ENCODE peak calls at places on chromosomes 6 and 20, in six cellular contexts. One of them, this sample, is unnamed.

GRCh38 chr20:61589055-61589385 is 337.0 kb downstream of the CDH4 start:
- DNase-seq in skeletal muscle cell: peak
- DNase-seq in GOT3: no peak
- DNase-seq in WERI-Rb-1: no peak
- DNase-seq in substantia nigra: no peak
- DNase-seq in activated T-cell treated with anti-CD3 and anti-CD28 coated beads for 48 hours: no peak
- DNase-seq in this sample: no peak

GRCh38 chr6:2725999-2726567 is 24.6 kb downstream of the MYLK4 start:
- DNase-seq in substantia nigra: no peak
- DNase-seq in GOT3: no peak
- DNase-seq in activated T-cell treated with anti-CD3 and anti-CD28 coated beads for 48 hours: no peak
- DNase-seq in skeletal muscle cell: peak
- DNase-seq in WERI-Rb-1: no peak
- DNase-seq in this sample: no peak

GRCh38 chr6:128443553-128443952 is 76.8 kb downstream of the PTPRK start:
- DNase-seq in skeletal muscle cell: no peak
- DNase-seq in substantia nigra: no peak
- DNase-seq in WERI-Rb-1: no peak
- DNase-seq in activated T-cell treated with anti-CD3 and anti-CD28 coated beads for 48 hours: no peak
- DNase-seq in GOT3: no peak
- DNase-seq in this sample: no peak

GRCh38 chr6:157020398-157021266 is 243.5 kb downstream of the ARID1B start:
- DNase-seq in activated T-cell treated with anti-CD3 and anti-CD28 coated beads for 48 hours: no peak
- DNase-seq in skeletal muscle cell: peak
- DNase-seq in GOT3: peak
- DNase-seq in WERI-Rb-1: peak
- DNase-seq in substantia nigra: no peak
- DNase-seq in this sample: peak

GRCh38 chr6:21949211-21949801 is 347.5 kb downstream of the PRL start:
- DNase-seq in WERI-Rb-1: peak
- DNase-seq in GOT3: no peak
- DNase-seq in skeletal muscle cell: no peak
- DNase-seq in substantia nigra: no peak
- DNase-seq in activated T-cell treated with anti-CD3 and anti-CD28 coated beads for 48 hours: no peak
- DNase-seq in this sample: no peak

GRCh38 chr6:35415065-35415880 is 36.9 kb upstream of the FANCE start:
- DNase-seq in substantia nigra: peak
- DNase-seq in WERI-Rb-1: peak
- DNase-seq in activated T-cell treated with anti-CD3 and anti-CD28 coated beads for 48 hours: no peak
- DNase-seq in skeletal muscle cell: peak
- DNase-seq in GOT3: no peak
- DNase-seq in this sample: peak

GRCh38 chr6:44538131-44538835 is 150.8 kb downstream of the CDC5L start:
- DNase-seq in skeletal muscle cell: no peak
- DNase-seq in activated T-cell treated with anti-CD3 and anti-CD28 coated beads for 48 hours: no peak
- DNase-seq in substantia nigra: no peak
- DNase-seq in GOT3: no peak
- DNase-seq in WERI-Rb-1: no peak
- DNase-seq in this sample: no peak

GRCh38 chr20:43744966-43745733 is 18.3 kb upstream of the GTSF1L start:
- DNase-seq in activated T-cell treated with anti-CD3 and anti-CD28 coated beads for 48 hours: no peak
- DNase-seq in skeletal muscle cell: no peak
- DNase-seq in GOT3: no peak
- DNase-seq in WERI-Rb-1: peak
- DNase-seq in substantia nigra: no peak
- DNase-seq in this sample: peak

GRCh38 chr20:33516882-33517281 is 27.0 kb downstream of the CBFA2T2 start:
- DNase-seq in WERI-Rb-1: no peak
- DNase-seq in substantia nigra: no peak
- DNase-seq in skeletal muscle cell: no peak
- DNase-seq in activated T-cell treated with anti-CD3 and anti-CD28 coated beads for 48 hours: no peak
- DNase-seq in GOT3: no peak
- DNase-seq in this sample: no peak

GRCh38 chr6:170136541-170137175 is 154.2 kb downstream of the DLL1 start:
- DNase-seq in substantia nigra: no peak
- DNase-seq in GOT3: no peak
- DNase-seq in WERI-Rb-1: no peak
- DNase-seq in activated T-cell treated with anti-CD3 and anti-CD28 coated beads for 48 hours: no peak
- DNase-seq in skeletal muscle cell: no peak
- DNase-seq in this sample: peak

This sample was measured in H7.